ENCODE peak calls at places on chromosomes 7 and 10, in nine cellular contexts. Q, E, A, T, Y, R, W, N and F are unnamed samples.
A peak's percentile ranks its signal among the peaks of the same experiment; 100 is the strongest.

GRCh38 chr7:20033621-20034200 is 183.5 kb downstream of the MACC1 start:
- DNase-seq in E (no peak), T (peak; percentile 5), A (no peak), Q (no peak), Y (peak; percentile 69), W (no peak), R (no peak), N (no peak), F (no peak)

GRCh38 chr10:100912013-100912608 is 652 bp upstream of the SLF2 start:
- DNase-seq in Y (no peak), A (peak; percentile 22), R (no peak), T (no peak), Q (no peak), N (no peak), E (no peak), W (no peak), F (no peak)

GRCh38 chr10:114057845-114058244 is 14.2 kb downstream of the ADRB1 start:
- DNase-seq in W (no peak), R (no peak), E (no peak), Q (no peak), N (no peak), Y (no peak), A (no peak), T (no peak), F (no peak)

GRCh38 chr10:113415246-113415645 is 137.6 kb upstream of the HABP2 start:
- DNase-seq in W (no peak), Q (no peak), R (no peak), N (no peak), Y (no peak), T (no peak), A (no peak), E (no peak), F (no peak)

GRCh38 chr7:100016209-100016901 is 959 bp downstream of the ZKSCAN1 start:
- DNase-seq in Q (no peak), N (no peak), E (no peak), Y (no peak), T (no peak), W (no peak), A (no peak), R (peak; percentile 47), F (peak; percentile 49)

GRCh38 chr10:75428434-75429158 is 2.8 kb upstream of the LRMDA start:
- DNase-seq in N (no peak), W (no peak), Y (no peak), E (no peak), Q (peak; percentile 16), A (peak; percentile 45), R (no peak), T (peak; percentile 41), F (no peak)

GRCh38 chr10:45374451-45375052 is 536 bp downstream of the ALOX5 start:
- DNase-seq in A (no peak), R (no peak), E (no peak), N (no peak), Y (no peak), Q (no peak), W (no peak), T (no peak), F (no peak)

GRCh38 chr10:44206127-44206818 is 178.6 kb downstream of the CXCL12 start:
- DNase-seq in R (no peak), W (no peak), Y (peak; percentile 55), A (no peak), E (no peak), Q (no peak), N (no peak), T (no peak), F (no peak)

GRCh38 chr10:32114500-32114899 is 58.3 kb upstream of the KIF5B start:
- DNase-seq in A (no peak), W (no peak), E (no peak), N (no peak), Q (no peak), R (no peak), T (no peak), Y (no peak), F (no peak)

GRCh38 chr7:21413502-21413901 is 14.4 kb upstream of the SP4 start:
- DNase-seq in Y (no peak), N (no peak), A (no peak), E (no peak), W (no peak), T (no peak), Q (no peak), R (no peak), F (no peak)

GRCh38 chr10:12130237-12130872 is 878 bp downstream of the SEC61A2 start:
- DNase-seq in T (peak; percentile 81), Q (peak; percentile 40), A (no peak), N (no peak), R (peak; percentile 19), W (no peak), E (no peak), Y (no peak), F (no peak)

GRCh38 chr7:21500117-21500516 is 42.7 kb upstream of the DNAH11 start:
- DNase-seq in A (no peak), R (no peak), E (no peak), T (no peak), W (no peak), Y (no peak), Q (no peak), N (no peak), F (no peak)

GRCh38 chr7:12930534-12930933 is 243.1 kb downstream of the ARL4A start:
- DNase-seq in R (no peak), W (no peak), T (no peak), E (no peak), N (no peak), Q (no peak), Y (no peak), A (no peak), F (no peak)

GRCh38 chr10:81104494-81104893 is 566.8 kb downstream of the SH2D4B start:
- DNase-seq in T (no peak), Y (no peak), W (no peak), R (no peak), E (no peak), N (no peak), A (no peak), Q (no peak), F (no peak)

GRCh38 chr10:81095238-81095637 is 557.5 kb downstream of the SH2D4B start:
- DNase-seq in N (no peak), Q (no peak), R (no peak), W (no peak), A (no peak), T (no peak), E (no peak), Y (no peak), F (no peak)

GRCh38 chr10:81096558-81096957 is 558.9 kb downstream of the SH2D4B start:
- DNase-seq in Y (no peak), T (no peak), W (no peak), E (no peak), R (no peak), Q (no peak), A (no peak), N (no peak), F (no peak)

GRCh38 chr10:81101062-81101461 is 563.4 kb downstream of the SH2D4B start:
- DNase-seq in W (no peak), N (no peak), Y (no peak), Q (no peak), R (no peak), T (no peak), A (no peak), E (no peak), F (no peak)
- TF ChIP-seq EP300 in W (no peak), N (no peak), Y (no peak), Q (no peak), R (no peak), T (no peak), A (no peak), E (no peak), F (no peak)

GRCh38 chr10:3495281-3495680 is 289.7 kb downstream of the KLF6 start:
- DNase-seq in Y (no peak), Q (no peak), N (no peak), E (no peak), R (no peak), T (no peak), W (no peak), A (no peak), F (no peak)
- H3K27ac ChIP-seq in Y (peak overlapping the region; percentile 71), Q (no peak overlapping the region), N (peak overlapping the region; percentile 74), E (peak overlapping the region; percentile 34), R (no peak overlapping the region), T (no peak overlapping the region), W (no peak overlapping the region), A (peak overlapping the region; percentile 86), F (no peak overlapping the region)

DNA sequence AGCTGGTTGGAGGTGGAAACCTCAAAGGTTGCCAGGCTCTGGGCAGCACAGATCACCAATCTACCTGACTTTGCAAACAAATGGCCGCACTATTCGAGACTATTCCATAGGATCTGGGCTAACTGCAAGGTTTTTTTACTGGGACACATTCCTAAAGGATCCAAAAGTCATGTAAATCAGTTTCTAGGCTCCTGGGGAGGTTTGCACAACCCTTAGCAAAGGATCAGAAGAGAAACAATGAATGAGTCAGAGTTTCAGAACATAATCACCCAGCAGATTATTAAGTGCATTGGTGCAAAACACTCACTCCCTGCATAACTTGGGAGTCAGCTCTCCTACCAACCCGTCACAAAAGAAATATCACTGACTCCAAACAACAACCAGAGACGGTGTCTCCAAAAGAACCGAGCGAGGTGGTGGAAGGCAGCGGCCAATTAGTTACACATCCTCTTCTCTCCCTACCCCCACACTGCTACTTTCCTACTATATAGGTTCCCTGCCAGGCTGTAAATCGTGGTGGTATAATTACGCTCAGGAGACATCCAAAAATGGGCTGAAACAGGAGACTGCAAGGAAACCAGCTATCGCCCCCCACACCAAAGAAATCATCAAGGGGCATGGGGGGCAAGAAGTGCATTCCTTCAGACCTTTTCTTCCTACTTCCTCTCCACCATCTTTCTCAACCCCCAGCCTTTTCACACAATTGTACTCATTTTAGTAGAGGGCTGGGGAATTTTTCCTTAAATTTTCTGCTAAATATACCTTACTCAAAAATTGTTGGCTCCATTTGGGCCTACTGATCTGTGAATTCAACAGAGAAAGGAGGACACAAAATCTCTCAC is 3.2 kb downstream of the UBE2H start:
- DNase-seq in R (peak; percentile 32), E (no peak), N (no peak), Y (peak; percentile 70), Q (peak; percentile 37), W (no peak), T (no peak), A (peak; percentile 43), F (peak; percentile 44)
- H3K4me3 ChIP-seq in R (peak overlapping the region; percentile 96), E (peak overlapping the region; percentile 8), N (peak overlapping the region; percentile 97), Y (peak overlapping the region; percentile 94), Q (peak overlapping the region; percentile 98), W (peak overlapping the region; percentile 83), T (peak overlapping the region; percentile 73), A (peak overlapping the region; percentile 79), F (peak overlapping the region; percentile 96)

GRCh38 chr7:147833549-147833948 is 757.0 kb upstream of the C7orf33 start:
- DNase-seq in A (no peak), T (peak; percentile 2), E (no peak), Q (no peak), R (no peak), N (no peak), Y (no peak), W (no peak), F (no peak)
- TF ChIP-seq EP300 in A (no peak), T (no peak), E (no peak), Q (no peak), R (no peak), N (no peak), Y (no peak), W (no peak), F (no peak)